ENCODE peak calls at places on chromosome 1, in four cellular contexts. F is GM12878, T is K562, W is HL-60. U is an unnamed sample.

GRCh38 chr1:24437631-24438396 is 22.2 kb downstream of the NIPAL3 start:
- DNase-seq in F (no peak), T (no peak), W (no peak), U (no peak)

GRCh38 chr1:206589206-206589605 is 23.1 kb downstream of the EIF2D start:
- DNase-seq in W (no peak), T (no peak), F (no peak), U (no peak)

GRCh38 chr1:54409156-54410142 is 3.3 kb upstream of the SSBP3 start:
- DNase-seq in W (no peak), F (peak), T (peak), U (peak)

GRCh38 chr1:40928699-40929098 is 50.8 kb upstream of the CTPS1 start:
- DNase-seq in T (no peak), F (no peak), W (no peak), U (no peak)

GRCh38 chr1:170153417-170153816 is 7.7 kb downstream of the NTMT2 start:
- DNase-seq in W (no peak), T (no peak), F (no peak), U (no peak)

GRCh38 chr1:179955318-179955638 is 668 bp downstream of the CEP350 start:
- DNase-seq in F (no peak), W (peak), T (no peak), U (no peak)

GRCh38 chr1:154220970-154221814 is 437 bp downstream of the UBAP2L start:
- DNase-seq in F (no peak), W (peak), T (peak), U (peak)

GRCh38 chr1:54345116-54345515 is 61.1 kb downstream of the SSBP3 start:
- DNase-seq in W (no peak), F (no peak), T (no peak), U (no peak)

GRCh38 chr1:119160435-119160834 is 20.0 kb upstream of the WARS2 start:
- DNase-seq in F (no peak), W (no peak), T (no peak), U (no peak)

GRCh38 chr1:117146570-117147340 is 25.2 kb upstream of the TRIM45 start:
- DNase-seq in W (no peak), T (peak), F (no peak), U (no peak)

GRCh38 chr1:20449736-20450311 is 36.2 kb downstream of the CAMK2N1 start:
- DNase-seq in T (no peak), W (no peak), F (no peak), U (no peak)

GRCh38 chr1:15027515-15027948 is 126.0 kb upstream of the TMEM51 start:
- DNase-seq in T (peak), W (no peak), F (no peak), U (peak)

GRCh38 chr1:55214903-55215193 is 316 bp downstream of the USP24 start:
- DNase-seq in W (no peak), T (no peak), F (no peak), U (no peak)

GRCh38 chr1:150696590-150696989 is 364 bp downstream of the GOLPH3L start:
- DNase-seq in F (no peak), W (no peak), T (peak), U (no peak)
- TF ChIP-seq SPI1 in F (no peak), W (no peak), T (no peak), U (no peak)

GRCh38 chr1:45796381-45796780 is 7.0 kb upstream of the MAST2 start:
- DNase-seq in F (no peak), W (no peak), T (no peak), U (no peak)

GRCh38 chr1:45796946-45797345 is 6.5 kb upstream of the MAST2 start:
- DNase-seq in F (no peak), W (no peak), T (no peak), U (no peak)

GRCh38 chr1:45793942-45794604 is 9.3 kb upstream of the MAST2 start:
- DNase-seq in F (no peak), W (no peak), T (no peak), U (no peak)

GRCh38 chr1:45789601-45790000 is 13.8 kb upstream of the MAST2 start:
- DNase-seq in F (no peak), T (no peak), W (no peak), U (no peak)

GRCh38 chr1:45792744-45793143 is 10.7 kb upstream of the MAST2 start:
- DNase-seq in W (no peak), T (no peak), F (no peak), U (no peak)
- TF ChIP-seq SPI1 in W (no peak), T (no peak), F (no peak), U (no peak)

DNA sequence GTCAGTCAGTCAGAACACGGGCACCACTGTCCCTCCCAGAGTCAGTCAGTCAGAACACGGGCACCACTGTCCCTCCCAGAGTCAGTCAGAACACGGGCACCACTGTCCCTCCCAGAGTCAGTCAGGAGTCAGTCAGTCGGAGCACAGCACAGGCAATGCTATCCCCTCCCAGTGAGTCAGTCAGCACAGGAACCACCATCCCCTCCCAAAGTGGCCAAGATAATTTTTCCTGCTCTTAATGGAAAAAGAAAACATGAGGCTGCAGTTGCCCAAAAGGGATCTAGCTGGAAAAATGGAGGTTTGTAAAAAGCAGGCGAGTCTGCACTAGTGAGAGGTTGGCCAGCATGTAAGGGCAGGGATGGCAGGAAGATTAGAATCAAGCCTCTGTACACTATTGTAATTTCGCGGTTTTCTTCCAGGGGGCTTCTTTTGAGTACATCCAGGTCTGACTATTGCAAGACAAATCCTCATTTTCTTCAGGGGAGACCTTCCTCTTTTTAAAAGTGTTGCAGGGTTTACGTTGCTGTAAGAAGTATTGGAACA is 213.8 kb downstream of the SIPA1L2 start:
- DNase-seq in F (no peak), W (no peak), T (no peak), U (no peak)
- TF ChIP-seq SPI1 in F (no peak), W (no peak), T (no peak), U (no peak)

DNA sequence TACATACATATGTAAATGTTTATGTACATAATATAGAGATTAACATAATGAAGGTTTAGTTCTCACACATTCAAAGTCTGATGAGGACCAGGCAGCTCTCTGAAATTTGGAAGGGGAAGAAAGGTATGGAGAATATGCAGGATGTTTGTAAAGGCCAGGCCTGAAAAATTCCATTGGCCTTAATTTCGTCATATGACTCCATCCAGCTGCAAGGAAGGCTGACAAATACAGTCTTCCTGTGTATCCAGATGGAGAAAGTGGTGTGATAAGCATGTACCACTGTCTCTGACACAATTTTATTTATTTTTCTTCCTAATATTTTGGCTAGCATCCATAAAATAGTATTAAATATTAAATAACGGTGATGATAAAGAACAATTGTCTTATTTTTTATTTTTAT is 6.3 kb upstream of the SGIP1 start:
- DNase-seq in W (no peak), F (no peak), T (no peak), U (no peak)
- TF ChIP-seq SPI1 in W (no peak), F (no peak), T (no peak), U (no peak)

DNA sequence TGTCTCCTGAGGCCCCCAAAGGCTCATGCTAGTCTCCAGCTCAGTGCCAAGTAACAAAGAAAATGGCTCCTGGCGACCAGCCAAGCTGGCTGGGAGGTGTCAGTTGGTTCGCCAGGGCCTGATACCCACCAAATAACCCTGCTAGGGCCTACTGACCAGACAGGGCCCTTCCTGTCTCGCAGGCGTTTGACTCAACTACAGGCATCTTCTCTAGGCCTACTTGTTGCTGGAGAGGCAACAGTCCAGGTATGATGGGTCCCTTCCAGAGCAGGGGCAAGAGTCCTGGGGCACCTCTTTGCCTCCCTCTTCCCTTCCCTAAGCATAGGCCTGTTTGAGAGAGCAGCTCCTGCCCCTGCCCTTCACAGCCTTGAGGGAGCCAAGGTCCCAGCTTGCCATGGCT is 147.9 kb upstream of the VANGL1 start:
- DNase-seq in T (no peak), W (no peak), F (no peak), U (no peak)
- TF ChIP-seq SPI1 in T (no peak), W (no peak), F (no peak), U (no peak)

U was measured in GM12891.